ENCODE peak calls at places on chromosomes 3 and 15, in five cellular contexts. One of them, this sample, is unnamed.

GRCh38 chr3:177443469-177443868 is 246.2 kb upstream of the TBL1XR1 start:
- DNase-seq in EH: peak; percentile 56
- DNase-seq in aorta: no peak
- DNase-seq in KBM-7: no peak
- DNase-seq in islet precursor cell: peak; percentile 83
- DNase-seq in this sample: no peak

GRCh38 chr3:110969229-110970211 is 102.1 kb upstream of the NECTIN3 start:
- DNase-seq in EH: peak; percentile 1
- DNase-seq in aorta: no peak
- DNase-seq in KBM-7: no peak
- DNase-seq in islet precursor cell: no peak
- DNase-seq in this sample: no peak

GRCh38 chr15:85316244-85316934 is 64.0 kb upstream of the AKAP13 start:
- DNase-seq in islet precursor cell: peak; percentile 95
- DNase-seq in KBM-7: no peak
- DNase-seq in EH: peak; percentile 95
- DNase-seq in aorta: no peak
- DNase-seq in this sample: no peak

GRCh38 chr15:74269362-74270035 is 33.4 kb downstream of the CCDC33 start:
- DNase-seq in aorta: no peak
- DNase-seq in EH: no peak
- DNase-seq in KBM-7: no peak
- DNase-seq in islet precursor cell: no peak
- DNase-seq in this sample: no peak

GRCh38 chr3:50156991-50157493 is 1.9 kb downstream of the SEMA3F start:
- DNase-seq in EH: peak; percentile 53
- DNase-seq in KBM-7: no peak
- DNase-seq in aorta: no peak
- DNase-seq in islet precursor cell: no peak
- DNase-seq in this sample: no peak

GRCh38 chr3:10935028-10935427 is 57.5 kb upstream of the SLC6A1 start:
- DNase-seq in aorta: peak; percentile 69
- DNase-seq in EH: no peak
- DNase-seq in islet precursor cell: no peak
- DNase-seq in KBM-7: no peak
- DNase-seq in this sample: no peak

GRCh38 chr3:128488995-128489859 is 3.8 kb downstream of the GATA2 start:
- DNase-seq in islet precursor cell: peak; percentile 83
- DNase-seq in KBM-7: peak; percentile 83
- DNase-seq in aorta: peak; percentile 86
- DNase-seq in EH: peak; percentile 82
- DNase-seq in this sample: no peak

GRCh38 chr3:123789760-123790159 is 94.4 kb downstream of the MYLK start:
- DNase-seq in KBM-7: no peak
- DNase-seq in islet precursor cell: peak; percentile 95
- DNase-seq in aorta: no peak
- DNase-seq in EH: peak; percentile 99
- DNase-seq in this sample: no peak

GRCh38 chr3:183265713-183266417 is 12.8 kb downstream of the B3GNT5 start:
- DNase-seq in EH: peak; percentile 31
- DNase-seq in islet precursor cell: peak; percentile 69
- DNase-seq in aorta: no peak
- DNase-seq in KBM-7: no peak
- DNase-seq in this sample: no peak